ENCODE peak calls at places on chromosomes 4 and X, in seven cellular contexts. Q is fibroblast of mammary gland, G is transverse colon, I is HFFc6, L is tibial artery, J is AG04449, P is AG09309. F is an unnamed sample.
A peak's percentile ranks its signal among the peaks of the same experiment; 100 is the strongest.

GRCh38 chr4:95546236-95546635 is 2.5 kb downstream of the UNC5C start:
- DNase-seq in P (no peak), G (no peak), J (no peak), Q (no peak), L (no peak), I (no peak), F (no peak)

GRCh38 chr4:150890246-150890645 is 124.8 kb downstream of the LRBA start:
- DNase-seq in J (no peak), G (no peak), L (no peak), Q (no peak), P (no peak), I (no peak), F (no peak)

GRCh38 chr4:38075370-38076152 is 115.4 kb downstream of the PTTG2 start:
- DNase-seq in I (peak; percentile 67), J (no peak), P (no peak), G (peak; percentile 42), L (no peak), Q (peak; percentile 85), F (no peak)

GRCh38 chr4:183350317-183351071 is 28.3 kb upstream of the CLDN24 start:
- DNase-seq in Q (peak; percentile 18), J (no peak), I (no peak), P (no peak), L (no peak), G (no peak), F (no peak)

GRCh38 chr4:26342328-26343040 is 21.7 kb downstream of the RBPJ start:
- DNase-seq in I (peak; percentile 86), Q (peak; percentile 94), G (no peak), P (peak; percentile 57), L (no peak), J (peak; percentile 70), F (peak; percentile 7)

GRCh38 chr4:113636877-113637276 is 124.7 kb downstream of the CAMK2D start:
- DNase-seq in J (no peak), I (peak; percentile 19), Q (peak; percentile 47), L (no peak), G (no peak), P (no peak), F (peak; percentile 25)

GRCh38 chr4:104868942-104869341 is 277.7 kb upstream of the TET2 start:
- DNase-seq in I (no peak), L (no peak), J (no peak), G (no peak), P (no peak), Q (no peak), F (no peak)

GRCh38 chrX:13043138-13043537 is 1.3 kb downstream of the FAM9C start:
- DNase-seq in G (no peak), Q (no peak), P (no peak), L (no peak), J (no peak), I (no peak), F (no peak)

GRCh38 chrX:46551494-46552128 is 6.4 kb upstream of the ZNF674 start:
- DNase-seq in I (peak; percentile 52), G (no peak), Q (peak; percentile 24), J (no peak), L (no peak), P (no peak), F (peak; percentile 3)

GRCh38 chr4:24965627-24966026 is 52.8 kb upstream of the CCDC149 start:
- DNase-seq in I (no peak), L (no peak), Q (peak; percentile 18), G (no peak), J (no peak), P (no peak), F (no peak)

DNA sequence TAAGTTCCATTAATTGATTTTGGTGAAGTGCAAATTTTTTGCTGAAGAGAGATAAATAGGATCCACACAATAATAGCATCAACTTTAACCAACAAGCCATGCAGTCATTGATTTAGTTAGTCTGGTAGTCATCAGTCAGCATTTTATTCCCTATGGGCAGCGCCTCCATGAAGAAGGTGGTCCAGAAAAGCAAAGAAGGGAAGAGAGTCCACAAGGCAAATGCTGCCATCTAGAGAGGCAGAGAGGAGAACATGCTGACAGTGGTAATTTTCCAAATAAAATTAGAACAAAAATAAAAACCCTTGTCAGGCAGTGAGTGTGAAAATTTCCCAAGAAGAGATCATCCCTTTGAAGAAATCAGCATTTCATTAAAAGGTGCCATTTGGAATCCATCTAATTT is 366.7 kb upstream of the FAM241A start:
- DNase-seq in P (no peak), I (peak; percentile 35), L (no peak), J (no peak), Q (peak; percentile 44), G (no peak), F (no peak)
- TF ChIP-seq CTCF in P (peak; percentile 26), I (peak; percentile 66), L (no peak), J (peak; percentile 6), Q (peak; percentile 31), G (no peak), F (no peak)

DNA sequence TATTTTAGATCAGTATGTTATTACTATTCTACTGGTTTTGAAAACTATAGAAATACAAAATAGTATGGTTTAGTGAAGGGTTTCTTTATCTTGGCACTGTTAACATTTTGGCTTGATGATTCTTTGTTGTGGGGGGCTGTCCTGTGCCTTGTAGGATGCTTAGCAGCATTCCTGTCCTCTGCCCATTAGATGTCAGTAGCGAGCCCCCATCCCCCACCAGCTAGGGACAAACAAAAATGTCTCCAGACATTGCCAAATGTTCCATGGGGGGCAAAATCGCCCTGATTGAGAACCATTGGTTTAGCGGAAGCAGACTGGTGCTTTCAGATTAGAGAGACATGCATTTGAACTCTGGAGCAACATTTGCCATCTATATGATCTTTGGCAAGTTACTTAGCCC is 23.3 kb downstream of the SPARCL1 start:
- DNase-seq in J (no peak), P (no peak), L (no peak), Q (no peak), G (no peak), I (no peak), F (no peak)
- TF ChIP-seq CTCF in J (no peak), P (no peak), L (no peak), Q (peak; percentile 32), G (no peak), I (peak; percentile 31), F (no peak)

GRCh38 chr4:16642897-16643296 is 255.5 kb downstream of the LDB2 start:
- DNase-seq in G (no peak), L (no peak), P (no peak), Q (peak; percentile 26), J (no peak), I (no peak), F (no peak)
- TF ChIP-seq CTCF in G (no peak), L (no peak), P (peak; percentile 17), Q (peak; percentile 14), J (no peak), I (peak; percentile 24), F (peak; percentile 6)

GRCh38 chr4:39527296-39528055 is at the start of gene UGDH:
- DNase-seq in I (peak; percentile 98), P (peak; percentile 94), Q (peak; percentile 98), G (peak; percentile 98), L (peak; percentile 99), J (peak; percentile 93), F (peak; percentile 96)
- TF ChIP-seq CTCF in I (no peak), P (no peak), Q (no peak), G (no peak), L (no peak), J (no peak), F (no peak)

F was measured in Calu3.